ENCODE peak calls at places on chromosome 20, in nine cellular contexts. L, N, U, P, I, X, Q, F and W are unnamed samples.

GRCh38 chr20:37498066-37498702 is 22.9 kb upstream of the NNAT start:
- DNase-seq in L (no peak), N (no peak), U (no peak), P (no peak), I (no peak), X (no peak), Q (no peak), F (no peak), W (no peak)

GRCh38 chr20:39190666-39191570 is 228.8 kb downstream of the DHX35 start:
- DNase-seq in L (no peak), N (no peak), U (no peak), P (no peak), I (no peak), X (no peak), Q (peak; percentile 74), F (no peak), W (no peak)

GRCh38 chr20:56171087-56172012 is 77.2 kb upstream of the MC3R start:
- DNase-seq in L (no peak), N (no peak), U (no peak), P (no peak), I (no peak), X (no peak), Q (no peak), F (no peak), W (no peak)

GRCh38 chr20:50591233-50591852 is 81.2 kb downstream of the PTPN1 start:
- DNase-seq in L (no peak), N (no peak), U (no peak), P (no peak), I (no peak), X (no peak), Q (no peak), F (no peak), W (no peak)

GRCh38 chr20:41072099-41072798 is 43.6 kb downstream of the TOP1 start:
- DNase-seq in L (no peak), N (no peak), U (no peak), P (no peak), I (peak; percentile 41), X (no peak), Q (no peak), F (no peak), W (no peak)

GRCh38 chr20:34069341-34070078 is 42.5 kb downstream of the EIF2S2 start:
- DNase-seq in L (peak; percentile 31), N (peak; percentile 79), U (peak; percentile 74), P (no peak), I (peak; percentile 80), X (peak; percentile 42), Q (peak; percentile 66), F (peak; percentile 66), W (peak; percentile 32)

GRCh38 chr20:51378171-51378928 is 164.2 kb downstream of the NFATC2 start:
- DNase-seq in L (no peak), N (no peak), U (no peak), P (no peak), I (no peak), X (no peak), Q (no peak), F (no peak), W (no peak)

GRCh38 chr20:48332555-48332954 is 495.2 kb downstream of the PREX1 start:
- DNase-seq in L (no peak), N (no peak), U (no peak), P (no peak), I (no peak), X (no peak), Q (no peak), F (no peak), W (no peak)

GRCh38 chr20:50278377-50278683 is 87.7 kb downstream of the CEBPB start:
- DNase-seq in L (no peak), N (no peak), U (no peak), P (no peak), I (no peak), X (no peak), Q (no peak), F (no peak), W (no peak)

GRCh38 chr20:32488066-32488838 is 96.9 kb downstream of the NOL4L start:
- DNase-seq in L (no peak), N (no peak), U (no peak), P (no peak), I (no peak), X (no peak), Q (no peak), F (no peak), W (no peak)

GRCh38 chr20:63280929-63281545 is 8.4 kb downstream of the ARFGAP1 start:
- DNase-seq in L (no peak), N (no peak), U (peak; percentile 46), P (no peak), I (no peak), X (no peak), Q (peak; percentile 49), F (no peak), W (no peak)

GRCh38 chr20:63027425-63028389 is 20.9 kb upstream of the BHLHE23 start:
- DNase-seq in L (no peak), N (no peak), U (no peak), P (no peak), I (no peak), X (no peak), Q (peak; percentile 58), F (peak; percentile 47), W (no peak)

GRCh38 chr20:1672728-1673127 is 15.1 kb upstream of the SIRPG start:
- DNase-seq in L (no peak), N (no peak), U (no peak), P (no peak), I (no peak), X (no peak), Q (no peak), F (no peak), W (no peak)

GRCh38 chr20:17580905-17581304 is 11.0 kb downstream of the DSTN start:
- DNase-seq in L (no peak), N (no peak), U (no peak), P (no peak), I (no peak), X (no peak), Q (no peak), F (no peak), W (no peak)

GRCh38 chr20:32378461-32378860 is 20.3 kb downstream of the ASXL1 start:
- DNase-seq in L (no peak), N (no peak), U (no peak), P (no peak), I (no peak), X (no peak), Q (no peak), F (no peak), W (no peak)

GRCh38 chr20:23596856-23597255 is 8.9 kb downstream of the CST9 start:
- DNase-seq in L (no peak), N (no peak), U (no peak), P (no peak), I (no peak), X (no peak), Q (no peak), F (no peak), W (no peak)

GRCh38 chr20:46004813-46005505 is 3.7 kb upstream of the MMP9 start:
- DNase-seq in L (no peak), N (no peak), U (no peak), P (no peak), I (no peak), X (peak; percentile 39), Q (no peak), F (no peak), W (peak; percentile 19)

GRCh38 chr20:10185741-10186558 is 32.7 kb upstream of the SNAP25 start:
- DNase-seq in L (no peak), N (no peak), U (no peak), P (no peak), I (no peak), X (no peak), Q (no peak), F (peak; percentile 63), W (no peak)

GRCh38 chr20:35260426-35260825 is 17.5 kb downstream of the MMP24OS start:
- DNase-seq in L (no peak), N (no peak), U (no peak), P (no peak), I (no peak), X (no peak), Q (no peak), F (no peak), W (no peak)

GRCh38 chr20:51259455-51259854 is 236.5 kb upstream of the KCNG1 start:
- DNase-seq in L (no peak), N (no peak), U (no peak), P (no peak), I (no peak), X (no peak), Q (no peak), F (no peak), W (no peak)

GRCh38 chr20:35120012-35120701 is 27.0 kb downstream of the EDEM2 start:
- DNase-seq in L (no peak), N (no peak), U (no peak), P (no peak), I (no peak), X (no peak), Q (no peak), F (no peak), W (peak; percentile 19)

GRCh38 chr20:36523341-36523740 is 18.0 kb upstream of the MYL9 start:
- DNase-seq in L (no peak), N (no peak), U (no peak), P (no peak), I (no peak), X (no peak), Q (no peak), F (no peak), W (no peak)

GRCh38 chr20:62805365-62805710 is 703 bp downstream of the OGFR start:
- DNase-seq in L (no peak), N (no peak), U (no peak), P (no peak), I (no peak), X (no peak), Q (no peak), F (no peak), W (no peak)

GRCh38 chr20:34615477-34615876 is 57.0 kb downstream of the MAP1LC3A start:
- DNase-seq in L (no peak), N (no peak), U (no peak), P (no peak), I (no peak), X (no peak), Q (no peak), F (no peak), W (no peak)

GRCh38 chr20:59728722-59729430 is 124.5 kb downstream of the PHACTR3 start:
- DNase-seq in L (no peak), N (no peak), U (no peak), P (no peak), I (no peak), X (no peak), Q (no peak), F (no peak), W (no peak)

GRCh38 chr20:11090751-11091150 is 417.0 kb upstream of the JAG1 start:
- DNase-seq in L (no peak), N (no peak), U (no peak), P (no peak), I (no peak), X (no peak), Q (no peak), F (peak; percentile 10), W (no peak)

GRCh38 chr20:44215125-44215524 is 4.6 kb upstream of the OSER1 start:
- DNase-seq in L (peak; percentile 62), N (peak; percentile 65), U (peak; percentile 61), P (peak; percentile 37), I (peak; percentile 72), X (peak; percentile 70), Q (peak; percentile 57), F (peak; percentile 51), W (peak; percentile 53)

GRCh38 chr20:62791301-62792181 is 4.7 kb upstream of the MRGBP start:
- DNase-seq in L (peak; percentile 51), N (peak; percentile 86), U (peak; percentile 79), P (peak; percentile 49), I (peak; percentile 82), X (peak; percentile 84), Q (peak; percentile 92), F (peak; percentile 94), W (peak; percentile 78)

GRCh38 chr20:47356526-47357295 is at the start of gene ZMYND8:
- DNase-seq in L (peak; percentile 88), N (peak; percentile 99), U (peak; percentile 90), P (peak; percentile 100), I (peak; percentile 88), X (peak; percentile 99), Q (peak; percentile 90), F (peak; percentile 86), W (peak; percentile 95)